ENCODE peak calls at places on chromosomes 2 and 18, in five cellular contexts. S is right lobe of liver, H is GM23338, W is bronchial epithelial cell, Q is ovary. E is an unnamed sample. For H3K27me3, the result is how much of the 10 kb centered on the place peaks cover.

GRCh38 chr18:63107171-63107850 is 212.3 kb downstream of the BCL2 start:
- DNase-seq in W (no peak), H (no peak), Q (no peak), S (no peak), E (no peak)

GRCh38 chr2:217142649-217143266 is 282.9 kb upstream of the TNP1 start:
- DNase-seq in S (peak), Q (no peak), W (peak), H (peak), E (no peak)

GRCh38 chr2:197599285-197599965 is 76.0 kb downstream of the RFTN2 start:
- DNase-seq in S (no peak), W (peak), H (peak), Q (no peak), E (no peak)

GRCh38 chr2:1823187-1824169 is 79.2 kb upstream of the PXDN start:
- DNase-seq in W (no peak), H (peak), S (no peak), Q (no peak), E (no peak)

GRCh38 chr2:19349911-19350677 is 8.3 kb downstream of the OSR1 start:
- DNase-seq in H (peak), W (no peak), S (peak), Q (peak), E (peak)

GRCh38 chr2:73386894-73387636 is 1.4 kb downstream of the ALMS1 start:
- DNase-seq in H (no peak), Q (no peak), W (no peak), S (no peak), E (no peak)

GRCh38 chr2:96841707-96842495 is 1.9 kb downstream of the ANKRD23 start:
- DNase-seq in Q (no peak), S (no peak), W (no peak), H (no peak), E (no peak)

GRCh38 chr18:32548688-32549087 is 78.0 kb upstream of the GAREM1 start:
- DNase-seq in H (peak), W (no peak), S (no peak), Q (no peak), E (no peak)

GRCh38 chr2:109255594-109255993 is 126.6 kb downstream of the SH3RF3 start:
- DNase-seq in H (no peak), W (no peak), S (no peak), Q (no peak), E (no peak)

GRCh38 chr2:61811821-61812220 is 42.0 kb downstream of the FAM161A start:
- DNase-seq in H (no peak), Q (no peak), S (no peak), W (no peak), E (no peak)

DNA sequence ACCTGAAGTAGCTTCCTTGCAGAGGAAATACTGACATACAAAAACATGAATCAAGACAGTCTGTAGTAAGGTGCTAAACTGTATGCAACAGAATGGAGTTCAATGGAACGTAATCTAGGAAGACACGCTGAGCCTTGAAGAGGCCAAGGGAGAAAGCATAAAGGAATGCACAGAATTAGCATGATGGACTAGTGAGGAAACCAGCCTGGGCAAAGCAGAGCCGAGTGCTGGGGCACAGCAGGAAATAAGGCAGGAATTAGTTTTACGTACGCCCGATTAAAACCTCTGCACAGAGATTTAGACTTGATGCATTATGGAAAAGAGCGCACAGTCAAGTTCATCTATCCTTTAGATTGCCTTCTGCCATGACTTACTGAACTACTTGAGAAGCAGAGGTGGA is 200.3 kb downstream of the DLGAP1 start:
- DNase-seq in Q (no peak), W (no peak), H (peak), S (no peak), E (no peak)
- H3K27me3 ChIP-seq in Q (under half), W (under half), H (under half), S (under half), E (under half)

GRCh38 chr2:239008004-239008403 is 160.1 kb downstream of the TWIST2 start:
- DNase-seq in H (no peak), Q (no peak), W (no peak), S (no peak), E (no peak)

GRCh38 chr2:239006886-239007285 is 159.0 kb downstream of the TWIST2 start:
- DNase-seq in W (peak), Q (no peak), S (no peak), H (no peak), E (no peak)

GRCh38 chr2:239003933-239004636 is 156.2 kb downstream of the TWIST2 start:
- DNase-seq in W (no peak), S (no peak), Q (no peak), H (no peak), E (no peak)

GRCh38 chr2:239002960-239003932 is 155.4 kb downstream of the TWIST2 start:
- DNase-seq in H (no peak), S (no peak), W (peak), Q (no peak), E (no peak)

DNA sequence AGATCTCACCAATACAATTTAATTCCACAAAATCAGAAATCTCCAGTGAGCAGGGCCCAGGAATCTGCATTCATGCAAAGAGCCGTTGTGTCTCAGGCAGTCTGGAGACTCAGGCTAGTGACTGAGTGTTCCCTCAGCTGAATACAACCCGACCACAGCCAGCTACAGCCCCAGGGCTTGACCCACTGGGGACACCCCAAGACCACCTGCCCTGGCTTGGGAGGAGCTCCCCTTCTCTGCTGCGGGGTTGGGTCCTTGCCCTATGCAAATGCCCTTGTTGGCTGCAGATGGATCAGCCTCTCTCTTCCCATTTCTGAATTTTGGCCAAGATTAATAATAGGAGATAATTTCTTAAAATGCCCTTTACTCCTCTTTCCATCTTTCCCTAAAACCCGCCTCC is 157.7 kb downstream of the TWIST2 start:
- DNase-seq in Q (no peak), S (no peak), W (no peak), H (no peak), E (no peak)
- H3K27me3 ChIP-seq in Q (under half), S (under half), W (under half), H (under half), E (under half)

DNA sequence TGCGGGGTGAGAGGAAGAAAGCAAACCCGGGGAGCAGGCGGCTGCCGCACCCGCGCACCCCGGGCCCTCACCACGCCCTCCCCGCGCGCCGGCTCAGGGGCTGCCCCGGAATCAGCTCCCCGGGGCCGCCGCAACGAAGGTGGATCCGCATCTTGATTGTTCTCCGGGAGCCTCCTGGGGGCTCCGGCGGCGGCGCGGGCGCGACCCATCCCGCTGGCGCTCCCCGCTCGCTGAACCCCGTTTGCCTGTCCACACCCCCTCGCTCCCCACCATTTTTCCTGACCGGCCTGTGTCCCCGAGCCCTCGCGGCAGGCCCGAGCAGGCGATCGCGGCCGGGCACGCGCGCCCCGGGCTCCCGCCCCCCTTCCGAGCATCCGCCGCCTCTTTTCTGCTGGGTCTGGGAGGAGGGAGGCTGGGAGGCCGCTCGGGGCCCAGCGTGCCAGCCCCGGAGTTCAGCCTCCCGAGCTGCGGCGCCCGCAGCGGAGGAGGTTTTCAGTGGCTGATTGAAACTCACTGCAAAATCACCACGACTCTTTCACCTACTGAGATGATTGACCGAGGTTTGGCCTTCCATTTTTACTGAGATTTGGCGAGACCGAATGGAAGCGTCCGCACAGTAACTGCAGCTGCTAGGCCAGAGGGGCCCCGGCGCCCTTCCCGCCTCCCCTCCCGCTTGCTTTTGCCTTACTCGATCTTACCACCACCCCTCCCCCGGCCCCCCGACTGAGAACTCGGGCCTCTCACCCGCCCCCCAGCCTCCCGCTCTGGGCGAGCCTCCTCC is 4.7 kb downstream of the SOX11 start:
- DNase-seq in H (peak), Q (no peak), S (no peak), W (no peak), E (no peak)
- H3K27me3 ChIP-seq in H (under half), Q (under half), S (under half), W (under half), E (under half)

DNA sequence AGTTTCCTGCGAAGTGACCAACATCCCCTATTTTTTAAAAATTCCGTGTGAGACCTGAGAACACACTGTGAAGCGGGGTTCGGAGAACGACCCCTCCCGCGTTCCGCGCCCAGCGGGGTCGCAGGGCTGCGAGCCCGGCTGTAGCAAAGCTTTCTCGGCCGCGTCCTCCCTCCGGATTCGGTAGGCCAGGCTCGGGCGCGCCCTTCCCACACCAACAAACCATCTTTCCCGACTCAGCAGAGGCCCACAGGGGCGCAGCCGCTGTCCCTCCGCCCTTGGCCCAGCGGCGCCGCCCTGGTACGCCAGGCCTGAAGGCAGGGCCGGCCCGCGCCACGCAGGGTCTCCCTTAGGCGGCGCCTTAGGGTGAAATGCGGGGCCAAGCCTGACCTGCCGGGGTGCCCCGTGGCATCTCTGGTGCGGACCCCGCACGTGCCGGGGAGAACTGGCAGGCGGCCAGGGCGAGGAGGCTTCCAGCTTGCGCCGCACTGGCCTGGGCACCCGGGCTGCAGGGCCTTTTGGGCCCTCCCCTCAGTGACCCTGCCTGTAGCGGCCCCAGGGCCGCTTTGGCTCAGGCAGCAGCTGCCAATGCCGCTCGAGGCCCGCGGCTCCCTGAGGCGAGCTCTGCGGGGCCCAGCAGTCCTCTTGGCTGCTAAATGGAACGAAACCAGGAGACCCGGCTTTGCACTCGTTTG is 8.3 kb downstream of the OTX1 start:
- DNase-seq in H (peak), S (no peak), W (no peak), Q (peak), E (no peak)
- H3K27me3 ChIP-seq in H (half or more), S (half or more), W (under half), Q (under half), E (under half)

GRCh38 chr2:5697554-5697953 is 5.4 kb downstream of the SOX11 start:
- DNase-seq in S (no peak), H (no peak), Q (no peak), W (no peak), E (no peak)
- H3K27me3 ChIP-seq in S (under half), H (under half), Q (under half), W (under half), E (under half)

DNA sequence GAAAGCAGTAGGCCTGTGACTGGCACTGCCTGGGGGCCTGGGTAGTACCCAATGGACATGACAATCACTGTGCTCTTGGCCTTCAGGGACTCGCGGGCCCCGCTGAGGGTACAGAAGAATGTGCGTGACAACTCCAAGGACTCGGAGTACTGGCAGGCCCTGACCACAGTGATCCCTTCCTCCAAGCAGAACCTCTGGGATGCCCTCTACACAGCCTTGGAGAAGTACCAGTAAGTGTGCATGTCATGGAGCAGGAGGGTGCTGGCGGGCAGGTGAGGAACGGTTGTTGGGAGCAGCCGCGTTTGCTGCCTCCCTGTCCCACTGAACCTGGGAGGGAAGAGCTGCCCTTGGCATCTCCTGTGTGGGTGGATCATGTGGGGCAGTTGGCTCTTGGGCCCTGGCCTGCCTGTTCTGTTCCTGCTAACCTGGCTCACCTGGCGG is 23.3 kb downstream of the OTOF start:
- DNase-seq in H (no peak), Q (no peak), W (no peak), S (no peak), E (no peak)
- H3K27me3 ChIP-seq in H (under half), Q (under half), W (under half), S (under half), E (under half)

GRCh38 chr2:176166260-176166659 is 9.2 kb downstream of the HOXD3 start:
- DNase-seq in H (no peak), Q (no peak), W (no peak), S (no peak), E (no peak)
- H3K27me3 ChIP-seq in H (half or more), Q (under half), W (half or more), S (half or more), E (under half)

DNA sequence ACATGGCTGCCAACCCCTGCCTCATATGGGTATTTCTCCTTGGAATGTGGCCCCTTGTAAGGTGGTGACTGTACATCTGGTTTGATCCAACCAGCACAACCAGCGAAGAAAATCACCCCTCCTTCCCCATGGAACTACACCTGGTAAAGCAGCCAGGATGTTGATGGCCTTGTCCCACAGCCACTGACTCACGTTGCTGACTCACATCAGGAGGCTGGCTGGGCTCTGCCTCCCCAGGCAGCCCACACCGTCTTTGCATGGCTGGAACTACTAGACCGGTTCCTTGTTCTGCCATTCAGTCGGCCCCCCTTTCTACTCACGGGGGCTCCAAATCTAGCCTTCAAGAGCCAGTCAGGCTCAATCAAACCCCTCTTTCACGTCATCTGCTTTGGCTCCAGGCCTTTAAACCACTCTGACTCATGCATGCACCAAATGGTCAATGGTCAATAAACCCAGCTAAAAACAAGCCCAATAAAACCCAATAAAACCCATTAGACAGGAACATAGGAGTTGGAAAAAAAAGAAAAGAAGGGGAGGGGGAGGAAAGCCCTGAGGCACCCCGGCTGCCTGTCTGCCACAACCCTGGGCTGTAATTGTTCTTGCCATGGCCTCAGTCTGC is 114.8 kb downstream of the PLB1 start:
- DNase-seq in H (no peak), W (peak), Q (no peak), S (no peak), E (peak)
- H3K27me3 ChIP-seq in H (under half), W (under half), Q (under half), S (under half), E (under half)